ENCODE peak calls at places on chromosomes 7 and 10, in ten cellular contexts. O, D, F, K, Q, H, I, G, C and W are unnamed samples. For H3K4me1, the result is how much of the 10 kb centered on the place peaks cover.

GRCh38 chr7:108181073-108181985 is 51.2 kb upstream of the LAMB4 start:
- DNase-seq in O (peak), D (peak), F (peak), K (peak), Q (peak), H (peak), I (peak), G (peak), C (peak), W (no peak)

GRCh38 chr7:135756191-135756590 is 7.6 kb upstream of the FAM180A start:
- DNase-seq in O (no peak), D (no peak), F (no peak), K (no peak), Q (no peak), H (no peak), I (no peak), G (no peak), C (no peak), W (no peak)

GRCh38 chr10:115030483-115031200 is 62.5 kb upstream of the ATRNL1 start:
- DNase-seq in O (no peak), D (no peak), F (peak), K (no peak), Q (no peak), H (no peak), I (peak), G (no peak), C (peak), W (no peak)

GRCh38 chr7:134891262-134892001 is 94.9 kb upstream of the AGBL3 start:
- DNase-seq in O (peak), D (peak), F (peak), K (peak), Q (peak), H (peak), I (peak), G (no peak), C (peak), W (peak)

GRCh38 chr10:8044908-8045727 is 9.4 kb upstream of the GATA3 start:
- DNase-seq in O (no peak), D (no peak), F (peak), K (no peak), Q (peak), H (peak), I (peak), G (no peak), C (peak), W (no peak)

GRCh38 chr7:123929107-123929506 is 4.1 kb downstream of the SPAM1 start:
- DNase-seq in O (no peak), D (no peak), F (no peak), K (no peak), Q (no peak), H (peak), I (no peak), G (no peak), C (peak), W (peak)

GRCh38 chr7:44325181-44325671 is at the start of gene CAMK2B:
- DNase-seq in O (no peak), D (no peak), F (no peak), K (no peak), Q (no peak), H (no peak), I (peak), G (no peak), C (no peak), W (no peak)

GRCh38 chr10:87804939-87805569 is 13.0 kb downstream of the ATAD1 start:
- DNase-seq in O (no peak), D (no peak), F (no peak), K (no peak), Q (no peak), H (no peak), I (no peak), G (no peak), C (no peak), W (no peak)

GRCh38 chr10:6024334-6024682 is 37.9 kb downstream of the IL2RA start:
- DNase-seq in O (no peak), D (no peak), F (no peak), K (no peak), Q (no peak), H (no peak), I (no peak), G (no peak), C (no peak), W (peak)

GRCh38 chr10:52783726-52784125 is 11.1 kb upstream of the MBL2 start:
- DNase-seq in O (no peak), D (no peak), F (no peak), K (no peak), Q (no peak), H (peak), I (no peak), G (no peak), C (no peak), W (no peak)

GRCh38 chr7:157476654-157477549 is 140.1 kb downstream of the DNAJB6 start:
- DNase-seq in O (no peak), D (no peak), F (no peak), K (no peak), Q (peak), H (no peak), I (no peak), G (no peak), C (no peak), W (no peak)

GRCh38 chr10:17115683-17116082 is 13.9 kb downstream of the CUBN start:
- DNase-seq in O (no peak), D (peak), F (no peak), K (peak), Q (no peak), H (no peak), I (no peak), G (no peak), C (peak), W (no peak)

GRCh38 chr10:44102726-44103255 is 282.1 kb downstream of the CXCL12 start:
- DNase-seq in O (no peak), D (peak), F (no peak), K (no peak), Q (no peak), H (no peak), I (no peak), G (no peak), C (peak), W (no peak)

GRCh38 chr10:83274088-83274487 is 865.2 kb upstream of the GHITM start:
- DNase-seq in O (no peak), D (peak), F (no peak), K (no peak), Q (no peak), H (peak), I (peak), G (no peak), C (peak), W (no peak)

GRCh38 chr10:80259405-80259871 is 30.0 kb downstream of the MAT1A start:
- DNase-seq in O (no peak), D (no peak), F (no peak), K (no peak), Q (no peak), H (no peak), I (no peak), G (no peak), C (peak), W (no peak)

GRCh38 chr10:11476035-11476434 is 135.4 kb downstream of the USP6NL start:
- DNase-seq in O (no peak), D (peak), F (no peak), K (no peak), Q (no peak), H (peak), I (no peak), G (no peak), C (peak), W (no peak)

GRCh38 chr10:133397938-133398337 is 4.0 kb downstream of the MTG1 start:
- DNase-seq in O (no peak), D (no peak), F (no peak), K (peak), Q (no peak), H (no peak), I (no peak), G (no peak), C (no peak), W (no peak)

GRCh38 chr7:26369519-26370385 is 78.1 kb downstream of the SNX10 start:
- DNase-seq in O (peak), D (peak), F (peak), K (peak), Q (no peak), H (peak), I (peak), G (no peak), C (no peak), W (peak)

GRCh38 chr7:102302025-102302424 is 15.4 kb downstream of the SH2B2 start:
- DNase-seq in O (no peak), D (no peak), F (no peak), K (no peak), Q (no peak), H (no peak), I (no peak), G (no peak), C (no peak), W (no peak)

GRCh38 chr7:66539948-66540375 is 88.7 kb upstream of the KCTD7 start:
- DNase-seq in O (no peak), D (no peak), F (no peak), K (no peak), Q (no peak), H (no peak), I (no peak), G (no peak), C (no peak), W (no peak)

GRCh38 chr7:29865526-29865925 is 59.2 kb downstream of the WIPF3 start:
- DNase-seq in O (no peak), D (peak), F (no peak), K (peak), Q (no peak), H (peak), I (no peak), G (no peak), C (no peak), W (no peak)

GRCh38 chr7:37372750-37373149 is 75.9 kb downstream of the ELMO1 start:
- DNase-seq in O (no peak), D (no peak), F (no peak), K (no peak), Q (no peak), H (no peak), I (peak), G (no peak), C (no peak), W (no peak)

GRCh38 chr7:130921391-130922180 is 187.6 kb upstream of the KLF14 start:
- DNase-seq in O (no peak), D (peak), F (peak), K (peak), Q (no peak), H (no peak), I (no peak), G (no peak), C (no peak), W (peak)

GRCh38 chr10:132296671-132297443 is 10.9 kb downstream of the STK32C start:
- DNase-seq in O (no peak), D (no peak), F (no peak), K (no peak), Q (peak), H (no peak), I (peak), G (no peak), C (no peak), W (no peak)

GRCh38 chr7:101119876-101120275 is 7.0 kb upstream of the SERPINE1 start:
- DNase-seq in O (no peak), D (peak), F (no peak), K (no peak), Q (no peak), H (no peak), I (no peak), G (no peak), C (no peak), W (no peak)

GRCh38 chr7:78691584-78691983 is 761.9 kb downstream of the MAGI2 start:
- DNase-seq in O (no peak), D (no peak), F (no peak), K (no peak), Q (no peak), H (no peak), I (no peak), G (no peak), C (no peak), W (no peak)

GRCh38 chr10:24430591-24430990 is 221.7 kb downstream of the KIAA1217 start:
- DNase-seq in O (no peak), D (no peak), F (no peak), K (peak), Q (no peak), H (no peak), I (no peak), G (no peak), C (no peak), W (no peak)

GRCh38 chr10:62577666-62578291 is 203.6 kb downstream of the ZNF365 start:
- DNase-seq in O (no peak), D (peak), F (no peak), K (peak), Q (no peak), H (no peak), I (no peak), G (no peak), C (no peak), W (no peak)

GRCh38 chr10:124694467-124695195 is 49.5 kb downstream of the FAM53B start:
- DNase-seq in O (no peak), D (no peak), F (no peak), K (no peak), Q (no peak), H (no peak), I (no peak), G (no peak), C (peak), W (no peak)

DNA sequence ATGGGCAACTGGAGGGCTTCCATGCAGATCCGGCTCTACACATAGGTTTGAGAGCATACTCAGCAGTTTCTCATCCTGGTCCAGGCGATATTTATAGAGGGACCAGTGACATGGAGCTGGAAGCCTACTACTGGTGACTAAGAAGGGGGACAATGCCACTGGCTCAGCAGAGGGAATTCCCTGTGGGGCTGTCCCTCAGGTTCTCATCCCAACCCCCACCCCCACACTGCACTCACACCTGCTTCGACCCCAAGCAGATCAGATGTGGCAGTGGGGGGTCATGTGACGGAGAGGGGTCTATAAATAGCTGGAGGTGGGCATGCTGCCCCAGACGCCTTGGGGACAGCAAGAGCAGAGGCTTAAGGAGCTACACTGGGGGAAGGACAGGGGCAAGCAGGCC is at the start of gene CLCN1:
- DNase-seq in O (no peak), D (no peak), F (no peak), K (no peak), Q (no peak), H (no peak), I (no peak), G (no peak), C (no peak), W (no peak)
- H3K27ac ChIP-seq in O (no peak), D (no peak), F (no peak), K (no peak), Q (no peak), H (no peak), I (no peak), G (no peak), C (no peak), W (no peak)

GRCh38 chr7:70700055-70700934 is 431.6 kb upstream of the GALNT17 start:
- DNase-seq in O (peak), D (no peak), F (peak), K (no peak), Q (peak), H (no peak), I (no peak), G (no peak), C (no peak), W (no peak)
- H3K4me1 ChIP-seq in O (under half), D (under half), F (under half), K (under half), Q (under half), H (under half), I (under half), G (under half), C (under half), W (under half)

GRCh38 chr7:7682856-7683255 is 35.6 kb downstream of the RPA3 start:
- DNase-seq in O (peak), D (no peak), F (no peak), K (no peak), Q (no peak), H (no peak), I (no peak), G (no peak), C (no peak), W (no peak)

GRCh38 chr7:7675686-7676085 is 35.1 kb downstream of the UMAD1 start:
- DNase-seq in O (no peak), D (no peak), F (no peak), K (no peak), Q (no peak), H (no peak), I (no peak), G (no peak), C (no peak), W (no peak)

GRCh38 chr7:7686806-7687205 is 31.6 kb downstream of the RPA3 start:
- DNase-seq in O (no peak), D (peak), F (no peak), K (no peak), Q (no peak), H (no peak), I (no peak), G (no peak), C (no peak), W (no peak)

GRCh38 chr7:7681936-7682329 is 36.5 kb downstream of the RPA3 start:
- DNase-seq in O (peak), D (no peak), F (no peak), K (no peak), Q (no peak), H (no peak), I (no peak), G (no peak), C (no peak), W (no peak)

DNA sequence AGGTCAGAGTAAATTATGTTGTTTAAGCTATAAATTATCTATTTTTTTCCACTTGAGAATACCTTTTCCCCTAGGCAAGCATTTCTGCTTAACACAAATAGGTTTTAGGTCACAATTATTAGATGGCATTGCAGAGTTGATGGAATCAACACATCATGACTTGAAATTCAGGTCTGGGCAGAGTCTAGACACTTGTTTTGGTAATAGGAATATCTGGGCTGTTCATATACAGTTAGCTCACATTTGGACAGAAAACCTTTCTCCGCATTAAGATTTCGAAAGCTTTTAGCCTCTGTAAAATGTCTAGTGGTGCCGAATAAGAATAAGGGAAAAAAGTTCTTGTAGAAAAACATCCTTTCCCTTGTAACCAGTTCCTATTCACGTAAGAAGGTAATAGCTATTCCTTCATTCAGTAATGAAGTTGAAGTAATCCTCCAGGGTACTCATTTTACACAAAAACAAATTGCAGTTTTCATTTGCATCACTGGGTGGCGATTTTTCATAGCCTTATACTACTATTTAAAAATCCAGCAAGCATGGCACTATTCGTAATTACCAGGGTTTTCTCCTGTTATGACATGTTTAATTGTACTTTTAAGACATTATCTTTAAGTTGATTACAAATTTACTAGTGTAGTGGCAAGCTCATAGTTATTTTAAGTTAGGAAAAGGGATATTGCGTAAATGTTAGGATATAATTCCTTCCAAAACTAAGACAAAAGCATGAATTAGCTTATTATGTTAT is 37.0 kb downstream of the RPA3 start:
- DNase-seq in O (peak), D (peak), F (peak), K (peak), Q (no peak), H (peak), I (peak), G (peak), C (peak), W (peak)
- H3K9ac ChIP-seq in O (peak), D (no peak), F (no peak), K (no peak), Q (no peak), H (peak), I (no peak), G (no peak), C (no peak), W (no peak)

GRCh38 chr10:43045246-43045621 is 31.6 kb upstream of the RET start:
- DNase-seq in O (no peak), D (no peak), F (no peak), K (no peak), Q (no peak), H (no peak), I (peak), G (no peak), C (no peak), W (no peak)
- H3K27ac ChIP-seq in O (no peak), D (no peak), F (no peak), K (no peak), Q (no peak), H (no peak), I (no peak), G (no peak), C (no peak), W (no peak)

DNA sequence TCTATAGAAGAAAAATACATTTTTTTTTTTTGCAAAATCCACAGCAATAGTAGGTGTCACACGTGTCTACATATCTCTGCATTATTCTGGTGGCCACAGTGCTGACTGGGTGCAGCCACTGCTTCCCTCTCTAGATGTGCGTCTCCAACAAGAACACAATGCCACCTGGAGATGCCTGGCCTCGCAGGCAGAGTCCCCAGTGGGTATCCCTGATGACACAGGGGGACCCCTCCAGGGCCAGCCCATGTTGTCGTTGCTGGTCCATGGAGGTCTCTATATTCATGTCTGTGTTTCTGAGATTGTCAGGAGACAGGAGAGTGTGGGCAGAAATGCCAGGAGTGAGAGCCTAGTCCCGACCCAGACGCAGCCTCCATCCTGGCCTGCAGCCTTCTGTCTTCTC is 345.9 kb upstream of the SHH start:
- DNase-seq in O (no peak), D (no peak), F (no peak), K (no peak), Q (no peak), H (no peak), I (no peak), G (no peak), C (no peak), W (no peak)
- H3K4me1 ChIP-seq in O (under half), D (under half), F (under half), K (under half), Q (under half), H (under half), I (under half), G (under half), C (under half), W (under half)

GRCh38 chr7:151010002-151010306 is 14.3 kb downstream of the ATG9B start:
- DNase-seq in O (no peak), D (no peak), F (no peak), K (no peak), Q (no peak), H (no peak), I (no peak), G (no peak), C (no peak), W (no peak)
- H3K9ac ChIP-seq in O (no peak), D (no peak), F (peak), K (no peak), Q (no peak), H (no peak), I (no peak), G (no peak), C (peak), W (no peak)